ENCODE peak calls at places on chromosomes 3 and 15, in nine cellular contexts. One of them, this sample, is unnamed.
A peak's percentile ranks its signal among the peaks of the same experiment; 100 is the strongest.

GRCh38 chr3:38314112-38314766 is 32.1 kb downstream of the SLC22A14 start:
- DNase-seq in GM12878: no peak
- DNase-seq in vagina: peak; percentile 65
- DNase-seq in suprapubic skin: no peak
- DNase-seq in GM23338: peak; percentile 7
- DNase-seq in sigmoid colon: no peak
- DNase-seq in HCT116: no peak
- DNase-seq in breast epithelium: no peak
- DNase-seq in stomach: no peak
- DNase-seq in this sample: no peak

GRCh38 chr15:41944313-41944940 is 27.9 kb downstream of the EHD4 start:
- DNase-seq in sigmoid colon: peak; percentile 85
- DNase-seq in GM12878: no peak
- DNase-seq in breast epithelium: no peak
- DNase-seq in HCT116: peak; percentile 37
- DNase-seq in GM23338: no peak
- DNase-seq in suprapubic skin: peak; percentile 79
- DNase-seq in stomach: no peak
- DNase-seq in vagina: no peak
- DNase-seq in this sample: no peak

GRCh38 chr3:99439892-99440291 is 198.5 kb upstream of the COL8A1 start:
- DNase-seq in stomach: no peak
- DNase-seq in HCT116: no peak
- DNase-seq in GM12878: no peak
- DNase-seq in GM23338: peak; percentile 41
- DNase-seq in sigmoid colon: no peak
- DNase-seq in suprapubic skin: no peak
- DNase-seq in breast epithelium: no peak
- DNase-seq in vagina: no peak
- DNase-seq in this sample: no peak

GRCh38 chr3:188955919-188956318 is 215.9 kb upstream of the TPRG1 start:
- DNase-seq in stomach: no peak
- DNase-seq in GM12878: no peak
- DNase-seq in breast epithelium: no peak
- DNase-seq in HCT116: no peak
- DNase-seq in suprapubic skin: no peak
- DNase-seq in GM23338: no peak
- DNase-seq in vagina: no peak
- DNase-seq in sigmoid colon: no peak
- DNase-seq in this sample: no peak

GRCh38 chr15:67413770-67414429 is 107.0 kb upstream of the C15orf61 start:
- DNase-seq in suprapubic skin: no peak
- DNase-seq in vagina: no peak
- DNase-seq in HCT116: peak; percentile 23
- DNase-seq in GM23338: no peak
- DNase-seq in breast epithelium: no peak
- DNase-seq in sigmoid colon: no peak
- DNase-seq in GM12878: no peak
- DNase-seq in stomach: no peak
- DNase-seq in this sample: no peak

GRCh38 chr15:83248151-83248851 is 36.2 kb downstream of the BNC1 start:
- DNase-seq in vagina: no peak
- DNase-seq in GM12878: peak; percentile 24
- DNase-seq in suprapubic skin: no peak
- DNase-seq in GM23338: peak; percentile 90
- DNase-seq in breast epithelium: no peak
- DNase-seq in sigmoid colon: no peak
- DNase-seq in HCT116: peak; percentile 67
- DNase-seq in stomach: no peak
- DNase-seq in this sample: no peak

GRCh38 chr15:43930079-43930478 is 103.3 kb downstream of the WDR76 start:
- DNase-seq in GM23338: peak; percentile 67
- DNase-seq in HCT116: no peak
- DNase-seq in breast epithelium: no peak
- DNase-seq in sigmoid colon: no peak
- DNase-seq in vagina: no peak
- DNase-seq in suprapubic skin: no peak
- DNase-seq in stomach: no peak
- DNase-seq in GM12878: no peak
- DNase-seq in this sample: peak; percentile 28

GRCh38 chr3:105960381-105960780 is 91.6 kb upstream of the CBLB start:
- DNase-seq in GM23338: no peak
- DNase-seq in stomach: no peak
- DNase-seq in HCT116: no peak
- DNase-seq in vagina: no peak
- DNase-seq in suprapubic skin: no peak
- DNase-seq in breast epithelium: no peak
- DNase-seq in sigmoid colon: no peak
- DNase-seq in GM12878: no peak
- DNase-seq in this sample: no peak

GRCh38 chr3:150349314-150350097 is 58.6 kb upstream of the TSC22D2 start:
- DNase-seq in stomach: no peak
- DNase-seq in HCT116: no peak
- DNase-seq in breast epithelium: no peak
- DNase-seq in sigmoid colon: peak; percentile 70
- DNase-seq in GM23338: no peak
- DNase-seq in suprapubic skin: no peak
- DNase-seq in GM12878: no peak
- DNase-seq in vagina: no peak
- DNase-seq in this sample: peak; percentile 35

GRCh38 chr15:65629548-65629947 is 7.8 kb downstream of the SLC24A1 start:
- DNase-seq in HCT116: no peak
- DNase-seq in stomach: no peak
- DNase-seq in breast epithelium: no peak
- DNase-seq in GM23338: no peak
- DNase-seq in vagina: no peak
- DNase-seq in suprapubic skin: no peak
- DNase-seq in GM12878: no peak
- DNase-seq in sigmoid colon: no peak
- DNase-seq in this sample: no peak

GRCh38 chr3:186519021-186519658 is 25.0 kb downstream of the CRYGS start:
- DNase-seq in suprapubic skin: no peak
- DNase-seq in sigmoid colon: no peak
- DNase-seq in GM23338: no peak
- DNase-seq in breast epithelium: no peak
- DNase-seq in HCT116: no peak
- DNase-seq in GM12878: peak; percentile 81
- DNase-seq in stomach: no peak
- DNase-seq in vagina: no peak
- DNase-seq in this sample: peak; percentile 85

GRCh38 chr15:85314139-85314538 is 66.3 kb upstream of the AKAP13 start:
- DNase-seq in breast epithelium: no peak
- DNase-seq in vagina: no peak
- DNase-seq in sigmoid colon: no peak
- DNase-seq in GM23338: no peak
- DNase-seq in GM12878: no peak
- DNase-seq in HCT116: no peak
- DNase-seq in stomach: no peak
- DNase-seq in suprapubic skin: no peak
- DNase-seq in this sample: no peak

GRCh38 chr15:85318048-85318731 is 62.2 kb upstream of the AKAP13 start:
- DNase-seq in breast epithelium: no peak
- DNase-seq in suprapubic skin: no peak
- DNase-seq in sigmoid colon: no peak
- DNase-seq in GM23338: no peak
- DNase-seq in HCT116: peak; percentile 47
- DNase-seq in vagina: no peak
- DNase-seq in stomach: peak; percentile 38
- DNase-seq in GM12878: peak; percentile 83
- DNase-seq in this sample: no peak

GRCh38 chr15:85314653-85315052 is 65.8 kb upstream of the AKAP13 start:
- DNase-seq in vagina: no peak
- DNase-seq in breast epithelium: no peak
- DNase-seq in GM12878: no peak
- DNase-seq in stomach: no peak
- DNase-seq in HCT116: no peak
- DNase-seq in GM23338: no peak
- DNase-seq in sigmoid colon: no peak
- DNase-seq in suprapubic skin: no peak
- DNase-seq in this sample: no peak

GRCh38 chr15:85318732-85319076 is 61.7 kb upstream of the AKAP13 start:
- DNase-seq in stomach: no peak
- DNase-seq in GM23338: no peak
- DNase-seq in HCT116: no peak
- DNase-seq in suprapubic skin: no peak
- DNase-seq in sigmoid colon: no peak
- DNase-seq in GM12878: no peak
- DNase-seq in breast epithelium: no peak
- DNase-seq in vagina: no peak
- DNase-seq in this sample: no peak

GRCh38 chr15:85316244-85316934 is 64.0 kb upstream of the AKAP13 start:
- DNase-seq in HCT116: peak; percentile 18
- DNase-seq in GM23338: no peak
- DNase-seq in sigmoid colon: no peak
- DNase-seq in GM12878: no peak
- DNase-seq in breast epithelium: no peak
- DNase-seq in suprapubic skin: no peak
- DNase-seq in stomach: no peak
- DNase-seq in vagina: no peak
- DNase-seq in this sample: no peak
- TF ChIP-seq POLR2AphosphoS5 in HCT116: no peak
- TF ChIP-seq POLR2AphosphoS5 in GM23338: no peak
- TF ChIP-seq POLR2AphosphoS5 in sigmoid colon: peak; percentile 53
- TF ChIP-seq POLR2AphosphoS5 in GM12878: no peak
- TF ChIP-seq POLR2AphosphoS5 in breast epithelium: no peak
- TF ChIP-seq POLR2AphosphoS5 in suprapubic skin: no peak
- TF ChIP-seq POLR2AphosphoS5 in stomach: no peak
- TF ChIP-seq POLR2AphosphoS5 in vagina: peak; percentile 51
- TF ChIP-seq POLR2AphosphoS5 in this sample: no peak

DNA sequence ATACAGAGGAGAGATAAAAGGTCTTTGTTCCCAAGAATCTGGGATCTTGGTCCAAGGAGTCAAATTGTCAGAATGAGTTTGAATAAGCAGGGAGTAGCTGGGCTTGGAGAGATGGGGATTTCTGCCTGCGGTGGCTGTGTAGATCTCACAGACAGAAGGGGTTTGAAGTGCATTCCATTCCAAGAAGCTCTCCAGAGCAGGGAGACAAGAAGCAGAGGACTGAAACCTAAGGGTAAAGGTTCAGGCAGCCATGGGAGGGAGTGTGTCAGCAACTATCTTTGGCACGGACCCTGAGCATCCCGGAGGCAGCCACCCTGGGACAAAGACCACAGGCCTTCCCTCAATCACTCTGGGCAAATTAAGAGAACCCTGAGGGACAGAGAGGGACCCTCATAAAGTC is 422.3 kb upstream of the WNT5A start:
- DNase-seq in GM12878: no peak
- DNase-seq in vagina: no peak
- DNase-seq in stomach: no peak
- DNase-seq in HCT116: no peak
- DNase-seq in sigmoid colon: no peak
- DNase-seq in breast epithelium: no peak
- DNase-seq in suprapubic skin: no peak
- DNase-seq in GM23338: no peak
- DNase-seq in this sample: no peak
- H3K27me3 ChIP-seq in GM12878: no peaks in the 10 kb centered on the region
- H3K27me3 ChIP-seq in vagina: no peaks in the 10 kb centered on the region
- H3K27me3 ChIP-seq in stomach: no peaks in the 10 kb centered on the region
- H3K27me3 ChIP-seq in HCT116: no peaks in the 10 kb centered on the region
- H3K27me3 ChIP-seq in sigmoid colon: no peaks in the 10 kb centered on the region
- H3K27me3 ChIP-seq in breast epithelium: no peaks in the 10 kb centered on the region
- H3K27me3 ChIP-seq in suprapubic skin: no peaks in the 10 kb centered on the region
- H3K27me3 ChIP-seq in GM23338: no peaks in the 10 kb centered on the region
- H3K27me3 ChIP-seq in this sample: no peaks in the 10 kb centered on the region

GRCh38 chr3:191593486-191593885 is 132.5 kb downstream of the PYDC2 start:
- DNase-seq in suprapubic skin: no peak
- DNase-seq in breast epithelium: no peak
- DNase-seq in vagina: no peak
- DNase-seq in stomach: no peak
- DNase-seq in GM12878: no peak
- DNase-seq in sigmoid colon: no peak
- DNase-seq in HCT116: no peak
- DNase-seq in GM23338: no peak
- DNase-seq in this sample: no peak
- TF ChIP-seq POLR2AphosphoS5 in suprapubic skin: no peak
- TF ChIP-seq POLR2AphosphoS5 in breast epithelium: no peak
- TF ChIP-seq POLR2AphosphoS5 in vagina: no peak
- TF ChIP-seq POLR2AphosphoS5 in stomach: no peak
- TF ChIP-seq POLR2AphosphoS5 in GM12878: no peak
- TF ChIP-seq POLR2AphosphoS5 in sigmoid colon: no peak
- TF ChIP-seq POLR2AphosphoS5 in HCT116: no peak
- TF ChIP-seq POLR2AphosphoS5 in GM23338: no peak
- TF ChIP-seq POLR2AphosphoS5 in this sample: no peak

GRCh38 chr15:38650936-38651327 is 86.3 kb upstream of the RASGRP1 start:
- DNase-seq in GM23338: no peak
- DNase-seq in HCT116: no peak
- DNase-seq in breast epithelium: no peak
- DNase-seq in vagina: no peak
- DNase-seq in suprapubic skin: no peak
- DNase-seq in stomach: no peak
- DNase-seq in GM12878: no peak
- DNase-seq in sigmoid colon: no peak
- DNase-seq in this sample: no peak

GRCh38 chr15:38652998-38653397 is 88.4 kb upstream of the RASGRP1 start:
- DNase-seq in GM23338: peak; percentile 20
- DNase-seq in breast epithelium: no peak
- DNase-seq in GM12878: no peak
- DNase-seq in suprapubic skin: no peak
- DNase-seq in HCT116: no peak
- DNase-seq in stomach: no peak
- DNase-seq in sigmoid colon: no peak
- DNase-seq in vagina: no peak
- DNase-seq in this sample: no peak

GRCh38 chr15:38650384-38650783 is 85.8 kb upstream of the RASGRP1 start:
- DNase-seq in vagina: no peak
- DNase-seq in HCT116: no peak
- DNase-seq in breast epithelium: no peak
- DNase-seq in suprapubic skin: no peak
- DNase-seq in GM23338: peak; percentile 22
- DNase-seq in sigmoid colon: no peak
- DNase-seq in stomach: no peak
- DNase-seq in GM12878: no peak
- DNase-seq in this sample: no peak

GRCh38 chr15:38651328-38652038 is 86.9 kb upstream of the RASGRP1 start:
- DNase-seq in breast epithelium: no peak
- DNase-seq in GM23338: peak; percentile 11
- DNase-seq in GM12878: no peak
- DNase-seq in HCT116: no peak
- DNase-seq in stomach: no peak
- DNase-seq in vagina: no peak
- DNase-seq in sigmoid colon: no peak
- DNase-seq in suprapubic skin: no peak
- DNase-seq in this sample: peak; percentile 81

DNA sequence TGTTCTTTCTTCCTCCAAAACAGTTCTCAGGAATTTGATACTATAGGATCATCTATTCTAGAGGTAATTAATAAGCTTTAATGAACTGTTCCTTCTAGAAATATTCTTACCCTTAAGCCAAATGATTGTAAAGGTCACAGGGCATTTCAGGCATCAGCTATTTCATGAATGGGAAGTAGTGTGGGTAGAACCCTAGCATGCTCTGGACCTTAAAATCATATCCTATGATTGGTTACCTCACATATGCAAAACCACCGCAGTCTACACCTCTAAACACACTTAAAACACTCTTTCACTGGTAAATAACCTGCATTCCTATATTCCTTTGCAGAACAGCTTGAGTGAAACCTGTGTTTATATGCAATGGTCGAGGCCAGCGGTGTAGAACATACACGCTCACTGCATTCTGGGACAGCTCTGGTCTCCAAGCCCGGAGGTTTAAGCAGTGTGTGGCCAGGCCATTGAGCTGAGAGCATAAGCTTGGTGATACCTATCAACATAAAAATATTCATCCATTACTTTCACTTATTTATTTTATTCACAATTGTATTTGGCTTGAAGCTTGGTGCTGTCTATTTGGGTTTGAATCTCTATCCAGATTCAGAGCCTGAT is 87.7 kb upstream of the RASGRP1 start:
- DNase-seq in HCT116: no peak
- DNase-seq in GM23338: no peak
- DNase-seq in GM12878: no peak
- DNase-seq in breast epithelium: no peak
- DNase-seq in sigmoid colon: no peak
- DNase-seq in vagina: no peak
- DNase-seq in suprapubic skin: no peak
- DNase-seq in stomach: no peak
- DNase-seq in this sample: no peak
- H3K27me3 ChIP-seq in HCT116: no peaks in the 10 kb centered on the region
- H3K27me3 ChIP-seq in GM23338: no peaks in the 10 kb centered on the region
- H3K27me3 ChIP-seq in GM12878: no peaks in the 10 kb centered on the region
- H3K27me3 ChIP-seq in breast epithelium: no peaks in the 10 kb centered on the region
- H3K27me3 ChIP-seq in sigmoid colon: no peaks in the 10 kb centered on the region
- H3K27me3 ChIP-seq in vagina: no peaks in the 10 kb centered on the region
- H3K27me3 ChIP-seq in suprapubic skin: no peaks in the 10 kb centered on the region
- H3K27me3 ChIP-seq in stomach: no peaks in the 10 kb centered on the region
- H3K27me3 ChIP-seq in this sample: no peaks in the 10 kb centered on the region

This sample was measured in spleen.